ENCODE peak calls at places on chromosome X, in eight cellular contexts. K is pancreas, P is glutamatergic neuron, R is retinal pigment epithelial cell, B is B cell, W is fibroblast of mammary gland, V is lung, M is foreskin fibroblast. J is an unnamed sample.
A peak's percentile ranks its signal among the peaks of the same experiment; 100 is the strongest.

GRCh38 chrX:103187953-103188475 is 26.9 kb upstream of the BEX4 start:
- DNase-seq in K (no peak), P (no peak), R (peak; percentile 20), B (no peak), W (peak; percentile 8), V (no peak), M (no peak), J (no peak)

GRCh38 chrX:10679387-10679786 is 59.0 kb upstream of the MID1 start:
- DNase-seq in K (no peak), P (no peak), R (no peak), B (no peak), W (no peak), V (no peak), M (no peak), J (no peak)

GRCh38 chrX:130771230-130771629 is 131.8 kb downstream of the ENOX2 start:
- DNase-seq in K (no peak), P (no peak), R (no peak), B (no peak), W (peak; percentile 47), V (no peak), M (peak; percentile 18), J (no peak)

GRCh38 chrX:14932136-14932535 is 58.9 kb downstream of the MOSPD2 start:
- DNase-seq in K (no peak), P (no peak), R (no peak), B (no peak), W (no peak), V (no peak), M (no peak), J (no peak)

GRCh38 chrX:155544886-155545285 is 67.9 kb downstream of the TMLHE start:
- DNase-seq in K (no peak), P (no peak), R (no peak), B (no peak), W (peak; percentile 1), V (no peak), M (no peak), J (no peak)

GRCh38 chrX:39336709-39337294 is 535.5 kb downstream of the MID1IP1 start:
- DNase-seq in K (no peak), P (no peak), R (no peak), B (no peak), W (no peak), V (no peak), M (no peak), J (no peak)

GRCh38 chrX:82765806-82766205 is 742.3 kb upstream of the POU3F4 start:
- DNase-seq in K (no peak), P (no peak), R (no peak), B (no peak), W (no peak), V (no peak), M (no peak), J (no peak)

GRCh38 chrX:13808865-13809264 is 8.0 kb downstream of the GPM6B start:
- DNase-seq in K (no peak), P (no peak), R (no peak), B (no peak), W (peak; percentile 59), V (no peak), M (peak; percentile 60), J (no peak)

GRCh38 chrX:132023896-132024386 is 839 bp downstream of the STK26 start:
- DNase-seq in K (no peak), P (no peak), R (no peak), B (no peak), W (peak; percentile 17), V (peak; percentile 31), M (peak; percentile 8), J (no peak)

GRCh38 chrX:130139474-130140201 is 26.0 kb downstream of the AIFM1 start:
- DNase-seq in K (no peak), P (no peak), R (no peak), B (no peak), W (no peak), V (no peak), M (no peak), J (no peak)

GRCh38 chrX:48278958-48279357 is 23.8 kb downstream of the SSX1 start:
- DNase-seq in K (no peak), P (no peak), R (no peak), B (no peak), W (peak; percentile 73), V (no peak), M (peak; percentile 0), J (no peak)

GRCh38 chrX:100731441-100732281 is at the start of gene SYTL4:
- DNase-seq in K (peak; percentile 37), P (peak; percentile 18), R (no peak), B (no peak), W (peak; percentile 9), V (no peak), M (peak; percentile 35), J (peak; percentile 32)

GRCh38 chrX:9770319-9770718 is 4.7 kb upstream of the GPR143 start:
- DNase-seq in K (no peak), P (no peak), R (no peak), B (no peak), W (peak; percentile 3), V (no peak), M (no peak), J (no peak)

GRCh38 chrX:35890699-35891098 is 28.8 kb upstream of the CFAP47 start:
- DNase-seq in K (peak; percentile 55), P (peak; percentile 30), R (peak; percentile 24), B (no peak), W (peak; percentile 31), V (peak; percentile 37), M (no peak), J (no peak)

GRCh38 chrX:72243472-72243871 is 4.6 kb upstream of the ERCC6L start:
- DNase-seq in K (no peak), P (no peak), R (no peak), B (no peak), W (peak; percentile 45), V (no peak), M (peak; percentile 57), J (no peak)

GRCh38 chrX:110015027-110015426 is 12.1 kb downstream of the TMEM164 start:
- DNase-seq in K (peak; percentile 29), P (no peak), R (no peak), B (no peak), W (no peak), V (no peak), M (no peak), J (no peak)

GRCh38 chrX:49199906-49200771 is at the start of gene SYP:
- DNase-seq in K (peak; percentile 87), P (peak; percentile 90), R (peak; percentile 28), B (peak; percentile 87), W (peak; percentile 80), V (peak; percentile 85), M (peak; percentile 93), J (peak; percentile 46)

GRCh38 chrX:79081895-79082512 is 62.5 kb upstream of the GPR174 start:
- DNase-seq in K (no peak), P (no peak), R (no peak), B (no peak), W (peak; percentile 43), V (no peak), M (peak; percentile 68), J (no peak)

DNA sequence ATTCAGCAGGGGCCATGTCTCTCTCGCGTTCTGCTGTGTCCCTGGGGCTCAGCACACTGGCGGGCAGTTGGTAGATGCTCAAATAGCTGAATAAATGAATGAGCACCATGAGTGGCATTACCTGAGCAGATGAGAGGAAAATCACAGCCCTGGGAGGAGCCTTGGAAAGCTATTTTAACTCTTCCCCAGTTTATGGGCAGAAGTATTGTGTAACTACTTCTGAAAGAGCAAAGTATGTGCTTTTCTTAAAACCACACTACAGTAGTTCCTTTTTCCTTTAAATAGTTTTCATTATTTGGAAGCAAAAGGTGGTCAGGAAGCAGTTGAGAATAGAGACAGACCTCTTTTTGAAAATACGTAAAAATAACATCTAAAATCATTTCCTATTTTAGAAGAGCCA is 3.0 kb upstream of the PLAC1 start:
- DNase-seq in K (no peak), P (no peak), R (no peak), B (no peak), W (no peak), V (no peak), M (no peak), J (no peak)
- TF ChIP-seq CTCF in K (no peak), P (no peak), R (no peak), B (no peak), W (no peak), V (no peak), M (no peak), J (no peak)

GRCh38 chrX:69060631-69061408 is 104.4 kb downstream of the PJA1 start:
- DNase-seq in K (peak; percentile 38), P (no peak), R (no peak), B (no peak), W (peak; percentile 50), V (peak; percentile 29), M (peak; percentile 24), J (no peak)
- TF ChIP-seq CTCF in K (no peak), P (no peak), R (peak; percentile 47), B (no peak), W (peak; percentile 53), V (no peak), M (no peak), J (no peak)

DNA sequence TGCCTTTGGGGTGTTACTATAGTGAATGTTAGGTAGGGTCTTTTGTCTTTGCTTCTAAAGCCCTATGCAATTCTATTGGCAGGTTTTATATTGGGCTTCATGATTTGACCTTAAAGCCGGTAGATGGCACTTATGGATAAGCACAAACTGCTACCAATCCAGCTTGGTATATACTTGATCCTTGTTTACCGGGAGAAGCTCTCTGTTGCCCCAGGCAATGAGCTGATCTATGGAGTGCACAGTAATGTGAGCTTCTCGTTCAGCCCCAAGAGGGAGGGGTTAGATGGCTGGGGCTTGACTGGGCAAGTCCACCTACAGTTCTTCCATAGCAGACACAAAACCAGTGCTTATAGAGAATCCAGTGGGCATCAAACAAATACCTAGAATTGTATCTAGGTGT is 287.2 kb upstream of the CT83 start:
- DNase-seq in K (no peak), P (no peak), R (no peak), B (no peak), W (no peak), V (no peak), M (no peak), J (no peak)
- TF ChIP-seq CTCF in K (no peak), P (no peak), R (no peak), B (no peak), W (no peak), V (no peak), M (no peak), J (no peak)

DNA sequence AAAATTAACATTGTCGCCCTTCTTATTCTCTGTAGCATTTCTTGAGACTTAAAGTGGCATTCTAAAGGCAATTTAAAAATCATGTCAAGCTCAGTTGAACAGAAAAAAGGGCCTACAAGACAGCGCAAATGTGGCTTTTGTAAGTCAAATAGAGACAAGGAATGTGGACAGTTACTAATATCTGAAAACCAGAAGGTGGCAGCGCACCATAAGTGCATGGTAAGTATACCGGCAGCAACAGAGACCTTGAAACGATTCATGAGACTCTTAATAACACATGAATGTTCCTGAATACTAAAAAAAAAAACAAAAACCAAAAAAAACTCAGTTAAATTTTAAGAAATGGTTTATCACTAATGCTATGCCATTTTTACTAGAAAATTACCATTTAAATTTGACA is 82.4 kb upstream of the HPRT1 start:
- DNase-seq in K (peak; percentile 20), P (no peak), R (peak; percentile 10), B (peak; percentile 40), W (peak; percentile 54), V (no peak), M (peak; percentile 54), J (no peak)
- TF ChIP-seq CTCF in K (no peak), P (no peak), R (peak; percentile 47), B (peak; percentile 43), W (peak; percentile 44), V (no peak), M (peak; percentile 25), J (peak; percentile 49)

DNA sequence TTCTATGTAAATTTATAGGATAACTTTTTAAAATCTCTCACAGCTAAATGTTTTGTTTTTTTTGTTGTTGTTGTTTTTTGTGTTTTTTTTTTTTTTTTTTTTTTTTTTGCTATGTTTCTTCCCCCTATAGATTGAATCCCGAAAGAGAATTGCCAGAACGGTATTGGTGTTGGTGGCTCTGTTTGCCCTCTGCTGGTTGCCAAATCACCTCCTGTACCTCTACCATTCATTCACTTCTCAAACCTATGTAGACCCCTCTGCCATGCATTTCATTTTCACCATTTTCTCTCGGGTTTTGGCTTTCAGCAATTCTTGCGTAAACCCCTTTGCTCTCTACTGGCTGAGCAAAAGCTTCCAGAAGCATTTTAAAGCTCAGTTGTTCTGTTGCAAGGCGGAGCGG is 4.1 kb downstream of the BRS3 start:
- DNase-seq in K (no peak), P (no peak), R (no peak), B (no peak), W (no peak), V (no peak), M (no peak), J (no peak)
- TF ChIP-seq CTCF in K (no peak), P (no peak), R (no peak), B (no peak), W (no peak), V (no peak), M (no peak), J (no peak)

J was measured in D721Med.